ENCODE peak calls at places on chromosome 12, in ten cellular contexts. M is GDM1; W is GM12891; L is activated T-helper 1 cell treated with anti-CD3 and anti-CD28 coated beads, Interleukin-12 subunit alpha, Interleukin-12 subunit beta, Interleukin-2, Interleukin-4 antibody, amounts not matched to agents 30 ng/mL and 10 ng/mL and 1 ng/mL, durations not matched to agents 14 hours and 24 hours and 36 hours; Z is heart right ventricle; D is HFFc6; N is endodermal cell; I is AG10803; X is CD8-positive, alpha-beta T cell; V is Calu3. K is an unnamed sample.

GRCh38 chr12:94952325-94952724 is 51.2 kb downstream of the NDUFA12 start:
- DNase-seq in M (no peak), W (no peak), L (no peak), Z (no peak), D (no peak), N (no peak), I (no peak), X (no peak), V (no peak), K (no peak)

GRCh38 chr12:98274430-98275130 is 240.8 kb upstream of the TMPO start:
- DNase-seq in M (no peak), W (no peak), L (no peak), Z (no peak), D (no peak), N (no peak), I (no peak), X (no peak), V (no peak), K (no peak)

GRCh38 chr12:113762155-113762848 is 203.8 kb downstream of the RBM19 start:
- DNase-seq in M (no peak), W (no peak), L (no peak), Z (no peak), D (no peak), N (peak), I (no peak), X (no peak), V (no peak), K (no peak)

GRCh38 chr12:92544321-92544720 is 158.5 kb upstream of the PLEKHG7 start:
- DNase-seq in M (no peak), W (no peak), L (no peak), Z (no peak), D (no peak), N (no peak), I (no peak), X (no peak), V (no peak), K (no peak)

GRCh38 chr12:85803231-85803630 is 33.0 kb downstream of the RASSF9 start:
- DNase-seq in M (no peak), W (no peak), L (no peak), Z (no peak), D (no peak), N (no peak), I (peak), X (no peak), V (no peak), K (no peak)

GRCh38 chr12:34287437-34287836 is 265.1 kb downstream of the ALG10 start:
- DNase-seq in M (no peak), W (no peak), L (no peak), Z (no peak), D (no peak), N (peak), I (no peak), X (no peak), V (no peak), K (no peak)

GRCh38 chr12:75622492-75622891 is 111.1 kb upstream of the KRR1 start:
- DNase-seq in M (no peak), W (no peak), L (no peak), Z (no peak), D (no peak), N (no peak), I (no peak), X (no peak), V (no peak), K (no peak)

GRCh38 chr12:5923043-5923605 is 21.9 kb downstream of the ANO2 start:
- DNase-seq in M (no peak), W (no peak), L (no peak), Z (no peak), D (no peak), N (no peak), I (no peak), X (no peak), V (no peak), K (no peak)

GRCh38 chr12:23350808-23351207 is 598.7 kb downstream of the SOX5 start:
- DNase-seq in M (no peak), W (no peak), L (no peak), Z (no peak), D (no peak), N (no peak), I (no peak), X (no peak), V (no peak), K (no peak)

GRCh38 chr12:60689137-60689536 is 1093.3 kb downstream of the SLC16A7 start:
- DNase-seq in M (no peak), W (no peak), L (no peak), Z (no peak), D (no peak), N (peak), I (no peak), X (no peak), V (no peak), K (no peak)

GRCh38 chr12:96399919-96400630 is at the start of gene CDK17:
- DNase-seq in M (peak), W (peak), L (peak), Z (peak), D (peak), N (peak), I (peak), X (peak), V (peak), K (peak)

GRCh38 chr12:94179723-94180122 is 31.3 kb downstream of the PLXNC1 start:
- DNase-seq in M (no peak), W (no peak), L (no peak), Z (no peak), D (no peak), N (no peak), I (no peak), X (no peak), V (no peak), K (no peak)

GRCh38 chr12:52151859-52152783 is 39.7 kb downstream of the KRT80 start:
- DNase-seq in M (no peak), W (peak), L (peak), Z (peak), D (peak), N (peak), I (peak), X (peak), V (peak), K (peak)

GRCh38 chr12:51371295-51371953 is 19.8 kb downstream of the GALNT6 start:
- DNase-seq in M (no peak), W (no peak), L (no peak), Z (no peak), D (peak), N (peak), I (peak), X (no peak), V (peak), K (no peak)

GRCh38 chr12:121089813-121090430 is 42.8 kb upstream of the P2RX7 start:
- DNase-seq in M (no peak), W (no peak), L (no peak), Z (no peak), D (no peak), N (no peak), I (no peak), X (no peak), V (no peak), K (no peak)

GRCh38 chr12:3600951-3601350 is 109.9 kb downstream of the PRMT8 start:
- DNase-seq in M (no peak), W (no peak), L (no peak), Z (no peak), D (no peak), N (no peak), I (no peak), X (no peak), V (no peak), K (no peak)

GRCh38 chr12:80470403-80470802 is 26.4 kb downstream of the PTPRQ start:
- DNase-seq in M (no peak), W (no peak), L (no peak), Z (no peak), D (no peak), N (peak), I (no peak), X (no peak), V (no peak), K (no peak)

GRCh38 chr12:56160160-56160763 is 2.1 kb downstream of the MYL6 start:
- DNase-seq in M (no peak), W (no peak), L (peak), Z (no peak), D (peak), N (peak), I (no peak), X (peak), V (no peak), K (no peak)

GRCh38 chr12:100141998-100142850 is 450 bp downstream of the BLTP3B start:
- DNase-seq in M (peak), W (no peak), L (peak), Z (peak), D (peak), N (peak), I (peak), X (no peak), V (peak), K (peak)

GRCh38 chr12:67096533-67097318 is 172.4 kb upstream of the CAND1 start:
- DNase-seq in M (no peak), W (no peak), L (no peak), Z (no peak), D (no peak), N (no peak), I (peak), X (no peak), V (no peak), K (no peak)

GRCh38 chr12:106736051-106736957 is 38.2 kb upstream of the RIC8B start:
- DNase-seq in M (peak), W (no peak), L (no peak), Z (no peak), D (no peak), N (peak), I (no peak), X (no peak), V (no peak), K (no peak)

GRCh38 chr12:119247007-119247719 is 68.4 kb downstream of the HSPB8 start:
- DNase-seq in M (no peak), W (no peak), L (no peak), Z (no peak), D (no peak), N (no peak), I (no peak), X (no peak), V (no peak), K (no peak)

GRCh38 chr12:57227315-57228115 is 2.0 kb upstream of the SHMT2 start:
- DNase-seq in M (no peak), W (no peak), L (no peak), Z (no peak), D (peak), N (no peak), I (peak), X (no peak), V (no peak), K (no peak)

GRCh38 chr12:115294443-115295133 is 610.6 kb upstream of the TBX3 start:
- DNase-seq in M (no peak), W (no peak), L (no peak), Z (no peak), D (peak), N (no peak), I (no peak), X (no peak), V (no peak), K (no peak)

GRCh38 chr12:55472297-55472696 is 2.4 kb upstream of the OR6C70 start:
- DNase-seq in M (no peak), W (no peak), L (no peak), Z (no peak), D (no peak), N (no peak), I (no peak), X (no peak), V (no peak), K (no peak)

GRCh38 chr12:22551624-22552023 is 7.3 kb upstream of the C2CD5 start:
- DNase-seq in M (no peak), W (no peak), L (no peak), Z (no peak), D (no peak), N (no peak), I (no peak), X (no peak), V (no peak), K (no peak)

GRCh38 chr12:47079894-47080724 is at the start of gene AMIGO2:
- DNase-seq in M (no peak), W (no peak), L (peak), Z (peak), D (peak), N (peak), I (peak), X (peak), V (peak), K (peak)

GRCh38 chr12:131795064-131795463 is 33.1 kb upstream of the MMP17 start:
- DNase-seq in M (no peak), W (no peak), L (no peak), Z (no peak), D (no peak), N (no peak), I (no peak), X (no peak), V (no peak), K (no peak)

GRCh38 chr12:114165921-114166320 is 199.8 kb upstream of the RBM19 start:
- DNase-seq in M (no peak), W (no peak), L (no peak), Z (no peak), D (no peak), N (no peak), I (peak), X (no peak), V (no peak), K (no peak)

GRCh38 chr12:119180380-119181040 is 1.8 kb downstream of the HSPB8 start:
- DNase-seq in M (no peak), W (no peak), L (no peak), Z (peak), D (peak), N (peak), I (peak), X (no peak), V (no peak), K (no peak)

GRCh38 chr12:109972821-109973220 is 23.3 kb downstream of the GIT2 start:
- DNase-seq in M (no peak), W (no peak), L (no peak), Z (no peak), D (no peak), N (no peak), I (no peak), X (no peak), V (no peak), K (no peak)

K was measured in memory B cell.